ENCODE peak calls at places on chromosomes 3 and 15, in seven cellular contexts. I, L, A, M, Z, W and B are unnamed samples.

GRCh38 chr3:155979746-155980145 is 109.3 kb downstream of the GMPS start:
- DNase-seq in W (no peak), I (no peak), A (no peak), L (no peak), Z (no peak), M (no peak), B (no peak)

GRCh38 chr15:91491131-91491950 is 362.2 kb upstream of the SLCO3A1 start:
- DNase-seq in W (no peak), M (no peak), Z (peak), I (no peak), L (peak), A (no peak), B (no peak)

GRCh38 chr15:41546846-41547786 is 3.1 kb upstream of the RPAP1 start:
- DNase-seq in Z (no peak), I (peak), L (peak), W (no peak), A (no peak), M (no peak), B (no peak)

GRCh38 chr3:187291512-187292132 is at the start of gene MASP1:
- DNase-seq in A (no peak), Z (no peak), W (no peak), M (peak), L (no peak), I (no peak), B (no peak)

GRCh38 chr3:99499235-99499798 is 139.1 kb upstream of the COL8A1 start:
- DNase-seq in W (no peak), L (no peak), M (peak), I (peak), A (no peak), Z (peak), B (no peak)

GRCh38 chr15:58460108-58460507 is 28.3 kb downstream of the LIPC start:
- DNase-seq in A (no peak), W (no peak), Z (no peak), I (no peak), L (no peak), M (no peak), B (no peak)

GRCh38 chr3:129556890-129557736 is 14.1 kb downstream of the H1-8 start:
- DNase-seq in A (no peak), I (no peak), W (no peak), L (no peak), M (no peak), Z (no peak), B (no peak)

GRCh38 chr3:120419797-120420196 is 31.0 kb downstream of the FSTL1 start:
- DNase-seq in M (no peak), L (no peak), I (no peak), A (no peak), W (no peak), Z (no peak), B (no peak)

GRCh38 chr3:43259626-43260025 is 26.7 kb upstream of the SNRK start:
- DNase-seq in M (no peak), W (no peak), Z (peak), L (peak), A (no peak), I (no peak), B (no peak)

GRCh38 chr3:141878812-141879211 is 2.4 kb downstream of the ATP1B3 start:
- DNase-seq in A (no peak), Z (no peak), L (no peak), I (peak), M (no peak), W (no peak), B (no peak)

GRCh38 chr15:71532994-71533393 is 277.4 kb upstream of the NR2E3 start:
- DNase-seq in I (peak), L (peak), W (no peak), Z (peak), M (no peak), A (peak), B (peak)

GRCh38 chr15:77064539-77065308 is 6.2 kb downstream of the TSPAN3 start:
- DNase-seq in A (no peak), W (no peak), I (peak), L (no peak), M (no peak), Z (peak), B (no peak)

GRCh38 chr15:96448923-96449322 is 118.4 kb downstream of the NR2F2 start:
- DNase-seq in A (no peak), L (no peak), M (no peak), W (no peak), I (no peak), Z (no peak), B (no peak)

GRCh38 chr3:161793194-161793825 is 296.7 kb downstream of the OTOL1 start:
- DNase-seq in A (no peak), M (no peak), L (no peak), Z (no peak), W (no peak), I (no peak), B (no peak)

GRCh38 chr3:159157275-159157674 is 355.4 kb downstream of the MFSD1 start:
- DNase-seq in I (no peak), W (no peak), Z (no peak), L (no peak), M (no peak), A (no peak), B (no peak)

GRCh38 chr3:120894285-120894684 is 13.7 kb upstream of the STXBP5L start:
- DNase-seq in I (peak), Z (no peak), W (no peak), M (peak), L (no peak), A (no peak), B (no peak)

GRCh38 chr3:46926447-46926846 is 48.9 kb downstream of the PTH1R start:
- DNase-seq in Z (no peak), L (no peak), A (no peak), M (no peak), I (no peak), W (no peak), B (no peak)

GRCh38 chr3:126146525-126147146 is 33.8 kb downstream of the ALDH1L1 start:
- DNase-seq in L (no peak), I (no peak), W (no peak), A (no peak), M (no peak), Z (no peak), B (no peak)